ENCODE peak calls at places on chromosomes 13 and 19, in five cellular contexts. X, D, E, W and A are unnamed samples.

GRCh38 chr19:6261883-6262282 is 17.9 kb downstream of the MLLT1 start:
- DNase-seq in X (no peak), W (no peak), D (no peak), E (no peak), A (no peak)

GRCh38 chr13:40283666-40284065 is 382.8 kb downstream of the FOXO1 start:
- DNase-seq in E (peak; percentile 86), W (no peak), D (no peak), X (no peak), A (no peak)

GRCh38 chr19:13865578-13866462 is 11.1 kb upstream of the NANOS3 start:
- DNase-seq in D (no peak), E (no peak), X (no peak), W (no peak), A (no peak)

GRCh38 chr13:42574011-42574410 is at the start of gene TNFSF11:
- DNase-seq in D (no peak), X (no peak), E (no peak), W (no peak), A (no peak)

GRCh38 chr13:104650426-104650825 is 1584.2 kb upstream of the SLC10A2 start:
- DNase-seq in X (no peak), W (no peak), E (peak; percentile 61), D (no peak), A (no peak)

GRCh38 chr19:15123900-15124299 is 16.7 kb downstream of the SYDE1 start:
- DNase-seq in E (no peak), X (peak; percentile 67), D (no peak), W (no peak), A (no peak)

GRCh38 chr13:87676254-87677042 is 5.3 kb downstream of the SLITRK5 start:
- DNase-seq in X (no peak), E (no peak), D (no peak), W (no peak), A (no peak)

GRCh38 chr13:54241719-54242118 is 1213.1 kb downstream of the OLFM4 start:
- DNase-seq in W (no peak), E (no peak), X (no peak), D (no peak), A (no peak)

GRCh38 chr13:37540228-37540627 is 58.3 kb downstream of the POSTN start:
- DNase-seq in E (no peak), W (no peak), X (no peak), D (no peak), A (no peak)

GRCh38 chr19:32802840-32803239 is 66.7 kb downstream of the SLC7A9 start:
- DNase-seq in W (no peak), E (no peak), X (no peak), D (no peak), A (no peak)

GRCh38 chr13:113934576-113934975 is 39.3 kb downstream of the C13orf46 start:
- DNase-seq in W (no peak), X (no peak), E (no peak), D (no peak), A (peak; percentile 43)

GRCh38 chr13:111017755-111018487 is 97.2 kb upstream of the ARHGEF7 start:
- DNase-seq in D (no peak), X (no peak), W (no peak), E (no peak), A (no peak)

GRCh38 chr19:24057144-24057543 is 29.8 kb upstream of the ZNF254 start:
- DNase-seq in X (no peak), W (no peak), E (no peak), D (no peak), A (no peak)

GRCh38 chr13:99426426-99426825 is 74.8 kb upstream of the TM9SF2 start:
- DNase-seq in D (no peak), E (no peak), W (no peak), X (no peak), A (no peak)

GRCh38 chr13:109715902-109716301 is 70.5 kb downstream of the IRS2 start:
- DNase-seq in E (no peak), X (no peak), D (no peak), W (no peak), A (no peak)

GRCh38 chr13:51479199-51479523 is 26.3 kb upstream of the INTS6 start:
- DNase-seq in W (no peak), X (no peak), D (no peak), E (no peak), A (no peak)

GRCh38 chr19:54325631-54326030 is 12.7 kb upstream of the LILRA5 start:
- DNase-seq in D (no peak), E (no peak), X (no peak), W (no peak), A (no peak)

GRCh38 chr13:44128522-44128921 is 245.1 kb upstream of the SERP2 start:
- DNase-seq in E (no peak), X (no peak), W (no peak), D (no peak), A (no peak)

GRCh38 chr13:94352057-94352456 is 127.4 kb downstream of the DCT start:
- DNase-seq in W (no peak), E (no peak), D (no peak), X (no peak), A (no peak)

GRCh38 chr13:94346261-94347019 is 133.0 kb downstream of the DCT start:
- DNase-seq in E (no peak), W (no peak), X (no peak), D (no peak), A (no peak)

GRCh38 chr13:94345374-94346195 is 133.9 kb downstream of the DCT start:
- DNase-seq in E (no peak), D (no peak), W (no peak), X (no peak), A (no peak)

DNA sequence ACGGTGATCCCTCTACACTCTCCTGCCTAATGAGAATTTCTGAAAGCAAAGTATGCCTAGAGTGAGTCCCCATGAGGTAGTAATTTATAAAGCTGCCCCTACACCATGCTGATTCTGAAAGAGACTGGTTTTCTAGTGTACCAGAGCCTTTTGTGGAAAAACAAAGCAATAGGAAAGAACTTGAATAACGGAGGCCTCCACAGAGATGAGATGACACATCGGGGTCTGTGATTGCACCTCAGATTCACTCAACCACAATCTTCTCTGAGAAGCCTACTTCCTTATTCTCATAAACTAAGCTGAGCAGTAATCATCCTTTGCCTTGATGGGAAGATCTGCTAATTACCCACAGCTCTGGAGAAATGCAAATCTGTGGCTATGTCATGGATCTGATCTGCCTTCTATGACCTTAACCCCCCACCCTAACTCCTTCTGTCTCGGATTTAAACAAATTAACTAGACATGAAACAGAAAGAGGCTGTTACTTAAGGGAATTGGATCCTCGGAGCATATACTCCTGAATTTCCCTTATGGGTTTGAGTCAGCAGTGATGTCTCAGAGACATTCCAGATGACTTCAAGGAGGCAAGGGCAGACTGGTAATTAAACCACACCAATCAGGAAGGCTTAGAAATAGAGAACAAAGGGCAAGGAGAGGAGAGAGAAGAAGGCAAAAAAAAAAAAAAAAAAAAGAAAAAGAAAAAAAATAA is 128.0 kb downstream of the DCT start:
- DNase-seq in W (no peak), E (no peak), D (no peak), X (no peak), A (no peak)
- H3K27ac ChIP-seq in W (no peak overlapping the region), E (no peak overlapping the region), D (no peak overlapping the region), X (no peak overlapping the region), A (no peak overlapping the region)

DNA sequence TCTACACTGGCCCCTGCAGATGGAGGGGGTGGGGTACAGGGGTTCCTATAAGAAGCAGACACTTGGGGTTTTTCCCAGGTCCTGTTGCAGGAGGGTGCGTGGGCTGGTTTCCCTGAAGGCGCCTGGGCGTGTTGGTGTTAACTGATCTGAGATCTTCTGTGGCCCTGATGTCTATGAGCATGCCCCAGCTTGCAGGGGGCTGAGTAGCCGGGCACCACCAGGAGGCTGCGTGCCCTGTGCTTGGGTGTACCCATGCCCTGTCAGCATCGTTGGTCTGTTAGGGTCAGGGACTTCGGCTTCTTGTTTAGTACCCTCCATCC is 45.3 kb downstream of the CAPN12 start:
- DNase-seq in D (no peak), E (no peak), W (no peak), X (no peak), A (no peak)
- H3K27ac ChIP-seq in D (no peak overlapping the region), E (peak overlapping the region; percentile 99), W (no peak overlapping the region), X (peak overlapping the region; percentile 63), A (peak overlapping the region; percentile 25)

GRCh38 chr19:38657633-38658222 is 10.3 kb downstream of the ACTN4 start:
- DNase-seq in X (no peak), D (no peak), W (peak; percentile 28), E (no peak), A (no peak)

GRCh38 chr19:38656171-38656981 is 8.9 kb downstream of the ACTN4 start:
- DNase-seq in X (no peak), D (peak; percentile 24), W (peak; percentile 51), E (no peak), A (no peak)

GRCh38 chr19:38653028-38653571 is 5.7 kb downstream of the ACTN4 start:
- DNase-seq in W (no peak), E (no peak), X (peak; percentile 64), D (no peak), A (no peak)

GRCh38 chr19:38654478-38655079 is 7.1 kb downstream of the ACTN4 start:
- DNase-seq in W (no peak), D (no peak), E (no peak), X (no peak), A (no peak)

DNA sequence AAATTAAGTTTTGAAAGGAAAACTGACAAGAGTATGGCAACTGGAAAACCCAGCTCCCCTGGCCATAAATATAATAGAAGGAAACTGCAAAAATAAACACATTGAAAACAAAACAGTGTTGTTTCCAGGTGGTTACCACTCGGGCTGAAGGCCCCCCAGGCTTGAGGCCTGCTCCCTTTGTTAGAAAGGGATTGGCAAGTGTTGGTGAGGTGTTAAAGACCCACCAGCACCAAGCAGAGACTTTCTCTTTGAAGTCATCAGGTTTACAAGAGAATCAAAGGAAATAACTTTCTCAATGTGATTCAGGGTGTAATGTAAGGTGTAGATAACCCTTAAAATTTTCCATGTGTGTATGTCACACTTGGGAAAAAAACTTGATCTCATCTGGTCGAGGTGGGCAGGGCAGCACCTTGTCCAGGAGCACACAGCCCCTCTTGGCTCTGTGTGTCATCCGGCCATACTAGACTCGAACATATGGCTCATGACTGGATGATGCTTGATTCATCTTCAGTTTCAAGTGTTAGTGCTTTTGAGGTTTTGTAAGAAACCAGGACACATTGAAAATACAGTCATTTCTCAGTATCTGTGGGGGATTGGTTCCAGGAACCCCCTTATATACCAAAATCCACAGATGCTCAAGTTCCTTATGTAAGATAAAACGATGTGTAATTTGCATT is 7.8 kb downstream of the ACTN4 start:
- DNase-seq in D (no peak), W (no peak), E (no peak), X (no peak), A (no peak)
- H3K27ac ChIP-seq in D (no peak overlapping the region), W (no peak overlapping the region), E (peak overlapping the region; percentile 99), X (peak overlapping the region; percentile 95), A (peak overlapping the region; percentile 80)

GRCh38 chr19:29006057-29006735 is 206.8 kb downstream of the UQCRFS1 start:
- DNase-seq in W (no peak), X (no peak), D (no peak), E (no peak), A (peak; percentile 19)

GRCh38 chr19:29003641-29004409 is 209.1 kb downstream of the UQCRFS1 start:
- DNase-seq in E (no peak), X (no peak), W (no peak), D (no peak), A (peak; percentile 46)

GRCh38 chr19:29001922-29002247 is 211.1 kb downstream of the UQCRFS1 start:
- DNase-seq in X (no peak), D (no peak), E (no peak), W (no peak), A (no peak)

GRCh38 chr19:29002336-29002735 is 210.6 kb downstream of the UQCRFS1 start:
- DNase-seq in E (no peak), D (no peak), W (no peak), X (no peak), A (peak; percentile 25)

DNA sequence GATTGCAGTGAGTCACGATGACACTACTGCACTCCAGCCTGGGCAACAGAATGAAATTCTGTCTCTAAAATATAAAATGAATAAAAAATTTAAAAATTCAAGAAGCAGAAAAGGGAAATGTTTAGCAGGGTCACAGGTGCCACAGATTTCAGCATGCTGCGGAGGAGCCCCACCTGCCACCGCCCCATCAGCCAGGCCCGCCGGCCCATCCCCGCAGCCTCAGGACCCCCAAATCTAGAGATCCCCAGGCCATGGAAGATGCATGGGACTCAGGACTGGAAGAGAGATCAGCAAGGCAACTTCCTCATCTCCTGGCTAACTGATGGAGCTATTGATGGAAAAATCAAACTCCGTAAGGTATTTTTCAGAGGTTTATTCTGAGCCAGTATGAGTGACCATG is 208.2 kb downstream of the UQCRFS1 start:
- DNase-seq in E (no peak), D (no peak), X (no peak), W (no peak), A (peak; percentile 22)
- H3K27ac ChIP-seq in E (no peak overlapping the region), D (no peak overlapping the region), X (no peak overlapping the region), W (no peak overlapping the region), A (no peak overlapping the region)